ENCODE peak calls at places on chromosomes 5 and 9, in five cellular contexts. D, Q, W, K and C are unnamed samples.

GRCh38 chr5:11527994-11528393 is 376.3 kb downstream of the CTNND2 start:
- DNase-seq in K (no peak), D (no peak), W (no peak), Q (no peak), C (no peak)

GRCh38 chr9:135077497-135078200 is 9.8 kb upstream of the OLFM1 start:
- DNase-seq in W (peak; percentile 82), D (peak; percentile 49), K (no peak), Q (peak; percentile 49), C (no peak)

GRCh38 chr9:78371981-78372380 is 75.1 kb downstream of the PSAT1 start:
- DNase-seq in Q (no peak), D (no peak), W (no peak), K (no peak), C (no peak)

GRCh38 chr5:51286046-51286445 is 97.2 kb upstream of the ISL1 start:
- DNase-seq in Q (no peak), K (no peak), D (no peak), W (no peak), C (no peak)

GRCh38 chr5:14491015-14491414 is 90.6 kb upstream of the OTULINL start:
- DNase-seq in D (no peak), W (no peak), Q (no peak), K (no peak), C (no peak)

GRCh38 chr5:52657231-52657645 is 130.5 kb upstream of the ITGA1 start:
- DNase-seq in Q (peak; percentile 8), W (no peak), K (no peak), D (no peak), C (no peak)

GRCh38 chr5:59351076-59351794 is 542.3 kb downstream of the PDE4D start:
- DNase-seq in K (peak; percentile 43), D (no peak), W (no peak), Q (no peak), C (peak; percentile 49)

GRCh38 chr9:130143974-130144373 is 28.2 kb upstream of the NCS1 start:
- DNase-seq in Q (no peak), W (no peak), K (peak; percentile 67), D (no peak), C (no peak)

GRCh38 chr5:143985832-143986485 is 174.0 kb downstream of the HMHB1 start:
- DNase-seq in D (no peak), Q (no peak), W (no peak), K (no peak), C (no peak)

GRCh38 chr5:126619781-126620180 is 19.0 kb downstream of the PHAX start:
- DNase-seq in Q (no peak), D (no peak), W (no peak), K (no peak), C (no peak)

GRCh38 chr5:39424751-39425524 is at the start of gene DAB2:
- DNase-seq in Q (peak; percentile 87), D (peak; percentile 62), W (peak; percentile 96), K (peak; percentile 78), C (peak; percentile 59)

GRCh38 chr5:155870636-155871035 is 456.3 kb upstream of the SGCD start:
- DNase-seq in D (no peak), W (no peak), Q (no peak), K (no peak), C (no peak)

GRCh38 chr9:129236441-129237145 is 58.5 kb upstream of the IER5L start:
- DNase-seq in D (no peak), Q (no peak), K (no peak), W (no peak), C (no peak)

GRCh38 chr9:109277451-109277850 is 43.4 kb downstream of the EPB41L4B start:
- DNase-seq in D (no peak), W (no peak), Q (no peak), K (no peak), C (no peak)

GRCh38 chr5:24363789-24364534 is 280.8 kb downstream of the CDH10 start:
- DNase-seq in K (no peak), W (no peak), D (no peak), Q (no peak), C (no peak)

GRCh38 chr5:103112910-103113309 is 7.0 kb downstream of the GIN1 start:
- DNase-seq in W (no peak), D (no peak), K (no peak), Q (no peak), C (no peak)

GRCh38 chr5:150175536-150175935 is 9.0 kb downstream of the CDX1 start:
- DNase-seq in Q (peak; percentile 81), K (no peak), D (no peak), W (no peak), C (no peak)

GRCh38 chr9:77879344-77880089 is 152.1 kb downstream of the GNAQ start:
- DNase-seq in W (no peak), D (no peak), Q (no peak), K (no peak), C (no peak)

GRCh38 chr9:74663456-74663855 is 166.3 kb downstream of the RORB start:
- DNase-seq in K (no peak), Q (no peak), D (no peak), W (no peak), C (no peak)

GRCh38 chr5:91408710-91409109 is 25.6 kb upstream of the ARRDC3 start:
- DNase-seq in D (no peak), K (no peak), Q (no peak), W (no peak), C (no peak)

GRCh38 chr9:99803694-99804093 is 18.0 kb upstream of the NR4A3 start:
- DNase-seq in Q (no peak), W (no peak), K (no peak), D (no peak), C (no peak)

GRCh38 chr9:135329571-135330306 is 149.8 kb upstream of the PPP1R26 start:
- DNase-seq in W (peak; percentile 75), K (no peak), Q (no peak), D (peak; percentile 36), C (no peak)

GRCh38 chr5:123786411-123786810 is 274.4 kb downstream of the CSNK1G3 start:
- DNase-seq in K (no peak), W (no peak), D (no peak), Q (no peak), C (no peak)

GRCh38 chr5:115321309-115321708 is 24.9 kb upstream of the CCDC112 start:
- DNase-seq in D (no peak), K (no peak), W (no peak), Q (no peak), C (no peak)

GRCh38 chr9:89778100-89779085 is 173.6 kb downstream of the GADD45G start:
- DNase-seq in D (no peak), W (no peak), Q (no peak), K (no peak), C (no peak)

GRCh38 chr5:129051283-129051682 is 43.3 kb upstream of the ISOC1 start:
- DNase-seq in Q (no peak), W (no peak), D (no peak), K (no peak), C (no peak)

GRCh38 chr5:77301447-77301878 is 91.0 kb downstream of the PDE8B start:
- DNase-seq in D (no peak), K (no peak), W (no peak), Q (no peak), C (no peak)

GRCh38 chr5:60652206-60652605 is 47.8 kb downstream of the DEPDC1B start:
- DNase-seq in K (no peak), W (no peak), Q (peak; percentile 12), D (no peak), C (no peak)

GRCh38 chr9:89435315-89435823 is 62.5 kb downstream of the SEMA4D start:
- DNase-seq in K (no peak), W (peak; percentile 86), Q (no peak), D (peak; percentile 61), C (no peak)

GRCh38 chr5:93582677-93583524 is at the start of gene NR2F1:
- DNase-seq in Q (peak; percentile 48), W (no peak), D (no peak), K (peak; percentile 93), C (no peak)

GRCh38 chr5:134494780-134495179 is 30.7 kb upstream of the JADE2 start:
- DNase-seq in Q (no peak), D (no peak), K (no peak), W (peak; percentile 34), C (no peak)

GRCh38 chr9:83061036-83061435 is 1.9 kb downstream of the RASEF start:
- DNase-seq in K (no peak), D (no peak), Q (peak; percentile 44), W (no peak), C (no peak)

GRCh38 chr5:103475629-103476240 is 86.9 kb downstream of the NUDT12 start:
- DNase-seq in K (no peak), D (no peak), Q (peak; percentile 33), W (no peak), C (no peak)

DNA sequence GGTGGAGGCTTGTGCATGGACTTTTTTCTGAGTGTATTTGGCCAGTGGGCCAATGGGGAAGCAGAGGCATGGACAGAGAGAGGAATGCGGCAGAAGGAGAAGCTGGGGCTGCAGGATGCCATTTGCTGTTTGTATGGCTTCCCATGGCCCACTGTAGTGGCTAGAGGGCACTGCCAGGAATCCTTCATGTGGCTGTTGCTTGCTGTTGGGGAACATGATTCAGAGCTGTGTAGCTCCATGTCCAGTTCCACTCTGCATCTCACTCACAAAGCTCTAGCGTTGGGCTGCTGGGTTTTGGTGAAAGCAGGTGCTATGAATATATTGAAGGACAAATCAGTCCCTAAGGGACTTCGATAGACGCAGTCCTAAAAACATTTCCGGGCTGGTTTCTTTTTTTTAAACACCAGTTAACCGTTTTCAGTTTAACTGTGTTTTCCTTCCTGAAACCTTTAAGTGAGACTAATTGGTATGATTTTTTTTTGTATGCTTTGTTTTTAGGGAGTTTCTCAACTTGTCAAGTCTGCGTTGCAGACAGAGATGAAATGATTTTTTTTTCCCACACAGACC is 51.3 kb downstream of the SLC22A5 start:
- DNase-seq in K (no peak), Q (no peak), D (no peak), W (peak; percentile 85), C (no peak)
- TF ChIP-seq POLR2A in K (no peak), Q (no peak), D (no peak), W (no peak), C (no peak)

GRCh38 chr9:101342595-101342994 is 42.2 kb downstream of the BAAT start:
- DNase-seq in W (no peak), K (no peak), D (no peak), Q (no peak), C (no peak)
- TF ChIP-seq POLR2A in W (no peak), K (no peak), D (no peak), Q (no peak), C (no peak)

DNA sequence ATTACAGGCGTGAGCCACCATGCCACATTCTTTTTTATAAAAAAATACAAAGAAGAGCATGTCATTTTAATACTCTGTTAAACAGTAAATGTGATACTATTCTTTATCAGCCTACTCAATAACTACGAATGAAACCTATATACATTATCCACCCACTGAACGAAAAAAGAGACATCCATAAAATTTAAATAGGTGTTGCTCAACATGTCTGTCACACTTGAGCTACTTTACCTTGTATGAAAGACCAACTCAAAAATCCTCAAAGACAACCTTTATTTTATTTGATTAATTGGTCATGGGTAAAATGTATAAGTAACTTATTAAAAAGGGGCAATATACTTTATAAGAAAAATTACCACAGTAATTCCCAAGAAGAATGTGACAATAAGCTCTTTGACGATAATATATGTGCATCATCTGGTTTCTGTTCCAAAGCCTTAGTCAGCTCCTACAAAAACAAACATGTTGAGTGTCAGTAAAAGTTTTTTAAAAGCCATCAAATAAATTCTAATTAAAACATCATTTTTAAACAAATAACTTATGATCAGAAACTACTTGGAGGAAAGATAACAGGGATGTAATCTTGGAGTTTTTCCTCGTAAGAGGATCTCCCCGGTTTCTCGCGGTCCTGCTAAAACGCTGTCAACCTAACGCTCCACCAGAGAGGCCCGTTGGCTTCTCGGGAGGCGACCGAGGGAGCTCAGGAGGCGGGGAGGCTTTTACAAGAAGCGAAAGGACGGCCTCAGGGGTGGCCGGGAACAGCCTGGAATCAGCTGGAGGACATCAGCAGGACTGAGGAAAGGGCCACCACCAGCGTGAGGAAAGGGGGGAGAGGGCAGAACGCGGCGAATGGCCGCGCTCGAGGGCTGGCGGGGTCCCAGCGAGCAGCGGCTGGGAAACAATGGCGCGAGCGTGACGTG is 13.5 kb upstream of the ANKRD18B start:
- DNase-seq in W (peak; percentile 88), K (peak; percentile 46), Q (peak; percentile 51), D (no peak), C (peak; percentile 17)
- TF ChIP-seq POLR2A in W (no peak), K (no peak), Q (peak; percentile 82), D (no peak), C (no peak)

GRCh38 chr5:427415-428087 is 15.4 kb upstream of the EXOC3 start:
- DNase-seq in Q (no peak), W (peak; percentile 78), D (no peak), K (no peak), C (no peak)
- TF ChIP-seq POLR2A in Q (no peak), W (no peak), D (no peak), K (no peak), C (no peak)